ENCODE peak calls at places on chromosomes 16 and 17, in nine cellular contexts. M, V, T, W, F, X, N, K and E are unnamed samples.

GRCh38 chr16:24075929-24076716 is 180.0 kb upstream of the CACNG3 start:
- DNase-seq in M (no peak), W (no peak), V (peak), X (peak), T (peak), F (peak), N (no peak), K (no peak), E (no peak)

GRCh38 chr16:31105677-31106213 is 2.4 kb upstream of the BCKDK start:
- DNase-seq in K (peak), T (peak), F (no peak), M (peak), V (peak), N (peak), W (no peak), X (peak), E (no peak)

GRCh38 chr16:30521476-30521872 is 4.9 kb downstream of the ZNF768 start:
- DNase-seq in F (no peak), V (no peak), M (no peak), X (no peak), N (no peak), W (no peak), K (no peak), T (no peak), E (no peak)

GRCh38 chr17:42178817-42179216 is 2.1 kb downstream of the KCNH4 start:
- DNase-seq in V (no peak), F (no peak), X (no peak), M (no peak), N (no peak), T (no peak), W (no peak), K (no peak), E (no peak)

GRCh38 chr17:39926588-39927100 is 757 bp downstream of the ORMDL3 start:
- DNase-seq in K (peak), T (peak), M (no peak), F (no peak), N (no peak), W (no peak), X (no peak), V (peak), E (no peak)

GRCh38 chr17:41521574-41522261 is 3.0 kb upstream of the KRT15 start:
- DNase-seq in N (no peak), W (peak), V (no peak), T (peak), K (peak), M (no peak), F (peak), X (peak), E (peak)

GRCh38 chr16:67247698-67248400 is 568 bp upstream of the FHOD1 start:
- DNase-seq in W (no peak), M (no peak), N (no peak), V (no peak), F (no peak), X (peak), T (no peak), K (no peak), E (no peak)

GRCh38 chr17:79513805-79514535 is 96.9 kb downstream of the RBFOX3 start:
- DNase-seq in M (no peak), N (no peak), W (no peak), K (no peak), F (no peak), V (no peak), X (no peak), T (no peak), E (no peak)

GRCh38 chr17:42276359-42276608 is at the start of gene STAT5B:
- DNase-seq in N (peak), K (peak), M (peak), W (no peak), V (no peak), X (peak), T (no peak), F (no peak), E (no peak)

GRCh38 chr17:62666801-62667591 is 39.5 kb downstream of the MRC2 start:
- DNase-seq in F (no peak), K (no peak), N (no peak), T (no peak), W (no peak), V (no peak), M (no peak), X (no peak), E (no peak)

GRCh38 chr17:44820631-44821196 is 9.4 kb downstream of the GJC1 start:
- DNase-seq in K (peak), W (peak), T (peak), N (no peak), V (no peak), F (peak), X (peak), M (no peak), E (peak)

GRCh38 chr16:12431547-12431946 is 372.1 kb downstream of the CPPED1 start:
- DNase-seq in M (no peak), F (no peak), T (no peak), N (no peak), X (no peak), W (no peak), K (no peak), V (no peak), E (no peak)

GRCh38 chr17:4739122-4740024 is at the start of the genes CXCL16 and ZMYND15:
- DNase-seq in N (peak), F (no peak), M (peak), X (peak), V (peak), T (peak), K (peak), W (no peak), E (no peak)

GRCh38 chr16:8893976-8894690 is 12.0 kb downstream of the LITAFD start:
- DNase-seq in W (no peak), N (no peak), V (no peak), X (no peak), F (no peak), T (no peak), M (no peak), K (no peak), E (no peak)

GRCh38 chr17:8375738-8376259 is 705 bp downstream of the KRABD2 start:
- DNase-seq in F (no peak), T (no peak), M (no peak), V (no peak), N (no peak), K (no peak), X (no peak), W (no peak), E (no peak)

GRCh38 chr17:83159204-83160049 is 80.0 kb downstream of the METRNL start:
- DNase-seq in W (no peak), T (no peak), X (no peak), M (no peak), K (no peak), F (no peak), N (no peak), V (no peak), E (no peak)

GRCh38 chr16:69194488-69194887 is 7.5 kb downstream of the SNTB2 start:
- DNase-seq in T (no peak), K (peak), F (no peak), N (peak), X (no peak), M (no peak), V (no peak), W (no peak), E (no peak)

GRCh38 chr17:45021607-45022287 is 29.7 kb downstream of the DCAKD start:
- DNase-seq in N (peak), X (peak), T (peak), V (peak), M (peak), K (peak), W (no peak), F (no peak), E (no peak)

GRCh38 chr17:40178021-40178601 is 841 bp downstream of the RAPGEFL1 start:
- DNase-seq in W (no peak), N (no peak), V (peak), K (no peak), F (no peak), X (no peak), M (no peak), T (no peak), E (no peak)

GRCh38 chr16:48499822-48500440 is 110.0 kb downstream of the N4BP1 start:
- DNase-seq in T (peak), W (peak), N (peak), V (no peak), K (peak), F (no peak), X (peak), M (no peak), E (peak)

GRCh38 chr17:42720996-42721583 is 23.8 kb downstream of the EZH1 start:
- DNase-seq in T (peak), N (no peak), X (peak), M (no peak), F (peak), W (peak), V (peak), K (peak), E (peak)

GRCh38 chr16:73298562-73298961 is 250.6 kb upstream of the ZFHX3 start:
- DNase-seq in X (no peak), K (peak), F (no peak), N (no peak), M (no peak), V (no peak), W (peak), T (no peak), E (peak)

GRCh38 chr16:24838554-24839266 is 7.1 kb upstream of the SLC5A11 start:
- DNase-seq in T (peak), W (no peak), V (no peak), X (peak), M (no peak), F (no peak), K (peak), N (no peak), E (peak)

GRCh38 chr16:25097304-25097988 is 14.1 kb upstream of the LCMT1 start:
- DNase-seq in T (no peak), N (no peak), F (no peak), V (no peak), W (peak), K (peak), M (no peak), X (no peak), E (no peak)

GRCh38 chr17:42180922-42181850 is at the start of gene KCNH4:
- DNase-seq in V (peak), X (peak), F (peak), M (peak), K (peak), N (peak), W (peak), T (no peak), E (no peak)

GRCh38 chr16:71564377-71564967 is 12.4 kb downstream of the TAT start:
- DNase-seq in K (peak), T (peak), W (no peak), V (peak), X (no peak), N (peak), M (peak), F (no peak), E (no peak)

GRCh38 chr16:13684819-13685218 is 235.1 kb upstream of the ERCC4 start:
- DNase-seq in K (no peak), N (no peak), X (no peak), W (no peak), M (no peak), V (no peak), T (no peak), F (no peak), E (no peak)

GRCh38 chr17:30570191-30570590 is 93.0 kb downstream of the GOSR1 start:
- DNase-seq in V (no peak), T (no peak), K (no peak), M (no peak), X (no peak), F (no peak), W (no peak), N (no peak), E (no peak)

GRCh38 chr16:13032911-13033310 is 131.5 kb downstream of the SHISA9 start:
- DNase-seq in V (no peak), K (no peak), N (no peak), T (no peak), W (no peak), F (no peak), X (no peak), M (no peak), E (no peak)

GRCh38 chr17:21289902-21290571 is 5.5 kb downstream of the MAP2K3 start:
- DNase-seq in K (no peak), W (no peak), M (peak), T (no peak), F (no peak), N (peak), V (no peak), X (no peak), E (no peak)

GRCh38 chr17:48871551-48872351 is 20.8 kb upstream of the ATP5MC1 start:
- DNase-seq in N (peak), K (no peak), X (no peak), T (no peak), V (no peak), F (no peak), W (no peak), M (peak), E (no peak)

GRCh38 chr17:44932096-44932495 is 15.5 kb downstream of the KIF18B start:
- DNase-seq in M (no peak), X (no peak), V (no peak), W (no peak), K (no peak), N (no peak), F (no peak), T (no peak), E (no peak)

GRCh38 chr17:30236807-30237206 is 1.3 kb upstream of the SLC6A4 start:
- DNase-seq in M (peak), X (peak), T (peak), K (peak), W (no peak), V (peak), N (peak), F (peak), E (no peak)

GRCh38 chr17:21041753-21042433 is 918 bp downstream of the USP22 start:
- DNase-seq in K (peak), F (peak), W (no peak), M (peak), T (peak), V (peak), X (peak), N (peak), E (no peak)

GRCh38 chr16:27718767-27719445 is 169.0 kb downstream of the KATNIP start:
- DNase-seq in F (peak), K (no peak), W (no peak), X (peak), N (no peak), T (no peak), V (no peak), M (no peak), E (no peak)

GRCh38 chr16:2704166-2704982 is 15.7 kb downstream of the PRSS27 start:
- DNase-seq in T (no peak), N (no peak), M (peak), W (no peak), F (no peak), X (no peak), V (no peak), K (no peak), E (no peak)

GRCh38 chr16:56477096-56477878 is 25.9 kb downstream of the OGFOD1 start:
- DNase-seq in V (no peak), N (no peak), M (no peak), X (peak), W (peak), T (peak), F (peak), K (peak), E (peak)

DNA sequence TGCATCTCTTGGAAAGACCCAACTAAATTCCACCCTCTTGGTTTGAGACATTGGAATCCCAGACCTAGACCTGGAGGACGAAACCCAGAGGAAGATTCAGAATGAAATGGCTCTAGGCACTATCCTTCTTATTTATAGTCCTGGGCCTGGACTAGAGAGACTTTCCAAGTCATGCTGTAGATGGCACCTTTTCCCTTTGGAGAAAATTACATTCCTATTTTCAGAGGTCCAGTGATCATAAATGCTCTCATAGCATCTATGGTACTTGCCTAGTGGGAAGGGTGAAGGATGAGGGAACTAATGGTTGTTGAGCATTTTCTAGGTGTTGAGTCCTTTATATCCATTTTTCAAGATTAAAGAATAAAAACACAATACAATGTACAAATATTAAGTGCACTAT is 37.1 kb downstream of the SPACA3 start:
- DNase-seq in K (no peak), V (no peak), M (no peak), X (no peak), T (peak), W (no peak), F (no peak), N (no peak), E (no peak)
- TF ChIP-seq CTCF in K (no peak), V (no peak), M (no peak), X (no peak), T (peak), W (no peak), F (no peak), N (no peak), E (no peak)

GRCh38 chr17:81393684-81394376 is 1.4 kb upstream of the BAHCC1 start:
- DNase-seq in F (peak), M (peak), W (peak), X (peak), T (peak), N (peak), V (peak), K (peak), E (peak)
- TF ChIP-seq CTCF in F (no peak), M (no peak), W (peak), X (peak), T (no peak), N (peak), V (peak), K (no peak), E (peak)

DNA sequence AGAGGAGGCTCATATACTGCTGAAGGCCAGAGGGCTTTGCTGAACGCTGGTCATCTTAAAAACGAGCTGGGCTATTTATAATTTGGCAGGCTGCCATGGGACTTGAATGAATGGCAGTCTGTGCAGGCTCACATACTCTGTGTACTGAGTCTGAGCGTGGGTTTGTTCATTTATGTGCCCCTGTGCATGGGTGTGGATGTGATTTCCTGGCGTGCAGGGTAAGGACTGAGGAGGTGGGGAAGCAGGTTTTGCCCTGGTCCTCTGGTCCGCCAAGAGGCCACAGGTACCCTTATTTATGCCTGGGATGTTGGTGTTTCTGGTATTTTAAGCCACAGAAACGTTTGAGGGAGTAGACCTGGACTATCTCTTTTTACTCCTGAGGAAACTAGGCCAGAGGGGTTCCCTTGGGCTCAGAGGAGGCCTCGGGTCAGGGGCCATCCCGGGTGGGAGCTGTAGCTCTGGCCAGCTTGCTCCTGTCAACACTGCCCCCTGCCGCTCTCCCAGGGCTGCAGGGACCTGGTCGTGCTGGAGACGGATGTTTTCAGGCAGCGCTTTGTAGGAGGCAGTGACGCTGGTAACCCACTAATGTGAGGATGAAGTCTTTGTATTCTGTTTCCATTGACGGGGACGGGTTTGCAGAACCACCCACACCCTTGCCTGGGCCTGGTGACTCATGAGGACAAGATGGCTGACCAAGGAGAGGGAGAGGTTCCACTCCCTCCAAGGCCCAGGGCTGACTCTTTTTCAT is 184.4 kb downstream of the MSI2 start:
- DNase-seq in W (peak), V (peak), M (peak), N (peak), T (peak), F (peak), X (peak), K (peak), E (peak)
- TF ChIP-seq CTCF in W (peak), V (peak), M (peak), N (peak), T (peak), F (peak), X (no peak), K (peak), E (peak)

DNA sequence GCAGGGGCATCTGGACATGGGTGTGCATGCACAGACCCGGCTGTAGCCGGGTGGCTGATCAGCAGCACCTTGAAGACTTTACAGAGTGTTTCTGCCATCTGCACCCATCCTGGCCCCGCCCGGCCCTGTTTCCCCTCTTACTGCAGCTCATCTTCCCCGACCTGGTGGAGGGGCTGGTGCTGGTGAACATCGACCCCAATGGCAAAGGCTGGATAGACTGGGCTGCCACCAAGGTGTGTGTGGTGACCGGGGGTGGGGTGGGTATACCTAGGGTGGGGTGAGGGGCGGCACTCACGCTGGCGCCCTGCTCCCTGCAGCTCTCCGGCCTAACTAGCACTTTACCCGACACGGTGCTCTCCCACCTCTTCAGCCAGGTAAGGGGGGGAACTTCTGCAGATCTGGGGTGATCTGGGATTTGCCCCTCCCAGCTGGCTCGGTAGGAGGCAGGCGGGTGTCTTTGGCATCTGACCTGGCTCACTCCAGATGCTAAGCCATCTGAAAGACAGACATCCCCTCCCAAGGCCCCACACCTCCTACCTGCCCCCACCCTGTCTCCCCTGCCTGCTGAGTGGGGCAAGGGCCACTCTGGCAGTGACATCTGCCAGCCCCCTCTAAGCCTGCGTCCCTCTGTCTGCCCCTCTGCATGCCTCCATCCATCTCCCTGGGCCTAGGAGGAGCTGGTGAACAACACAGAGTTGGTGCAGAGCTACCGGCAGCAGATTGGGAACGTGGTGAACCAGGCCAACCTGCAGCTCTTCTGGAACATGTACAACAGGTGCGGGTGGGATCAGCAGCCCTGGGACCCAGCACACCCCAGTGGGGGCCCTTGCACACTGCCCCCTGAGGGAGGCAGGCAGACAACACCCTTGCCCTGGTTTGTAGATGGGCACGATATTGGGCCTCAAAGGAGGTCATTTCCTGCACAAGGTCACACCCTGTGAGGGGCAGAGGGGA is 6.6 kb downstream of the NDRG4 start:
- DNase-seq in T (no peak), X (no peak), V (no peak), W (no peak), K (no peak), F (no peak), N (no peak), M (no peak), E (no peak)
- TF ChIP-seq CTCF in T (no peak), X (no peak), V (no peak), W (no peak), K (no peak), F (peak), N (no peak), M (no peak), E (no peak)